ENCODE peak calls at places on chromosomes 4 and X, in seven cellular contexts. C is GM12878, U is astrocyte, A is neuronal stem cell, Z is aorta, Q is mesenchymal stem cell, S is tibial artery. J is an unnamed sample.
A peak's percentile ranks its signal among the peaks of the same experiment; 100 is the strongest.

GRCh38 chr4:153452661-153453378 is 13.3 kb upstream of the TMEM131L start:
- DNase-seq in C (no peak), U (no peak), A (no peak), Z (no peak), Q (peak; percentile 10), S (no peak), J (no peak)

GRCh38 chr4:65381648-65382047 is 288.6 kb downstream of the EPHA5 start:
- DNase-seq in C (no peak), U (no peak), A (no peak), Z (no peak), Q (no peak), S (no peak), J (no peak)

GRCh38 chrX:39149761-39150160 is 348.5 kb downstream of the MID1IP1 start:
- DNase-seq in C (no peak), U (no peak), A (peak; percentile 31), Z (peak; percentile 90), Q (peak; percentile 23), S (peak; percentile 82), J (peak; percentile 69)

GRCh38 chr4:139603576-139604387 is 47.8 kb upstream of the SETD7 start:
- DNase-seq in C (peak; percentile 8), U (peak; percentile 45), A (peak; percentile 66), Z (no peak), Q (peak; percentile 82), S (no peak), J (no peak)

GRCh38 chr4:76758290-76758882 is 139.6 kb downstream of the SOWAHB start:
- DNase-seq in C (no peak), U (peak; percentile 58), A (peak; percentile 49), Z (no peak), Q (peak; percentile 80), S (no peak), J (peak; percentile 50)

GRCh38 chr4:113740857-113741379 is 20.6 kb downstream of the CAMK2D start:
- DNase-seq in C (no peak), U (no peak), A (no peak), Z (no peak), Q (no peak), S (no peak), J (no peak)

GRCh38 chr4:85496146-85496849 is 21.3 kb downstream of the ARHGAP24 start:
- DNase-seq in C (no peak), U (peak; percentile 47), A (no peak), Z (no peak), Q (peak; percentile 54), S (no peak), J (no peak)

GRCh38 chrX:55011294-55011693 is 11.1 kb downstream of the APEX2 start:
- DNase-seq in C (no peak), U (no peak), A (no peak), Z (no peak), Q (peak; percentile 1), S (no peak), J (no peak)

GRCh38 chrX:150525061-150525919 is 43.1 kb upstream of the MTM1 start:
- DNase-seq in C (no peak), U (no peak), A (no peak), Z (peak; percentile 84), Q (no peak), S (peak; percentile 91), J (peak; percentile 82)

GRCh38 chr4:173124209-173124865 is 44.3 kb upstream of the GALNT7 start:
- DNase-seq in C (no peak), U (no peak), A (no peak), Z (no peak), Q (no peak), S (no peak), J (no peak)

GRCh38 chr4:46894841-46895240 is 14.2 kb downstream of the COX7B2 start:
- DNase-seq in C (no peak), U (no peak), A (no peak), Z (no peak), Q (peak; percentile 3), S (no peak), J (no peak)

GRCh38 chr4:88630756-88631155 is 38.5 kb downstream of the HERC3 start:
- DNase-seq in C (no peak), U (peak; percentile 71), A (no peak), Z (no peak), Q (peak; percentile 64), S (no peak), J (no peak)

GRCh38 chrX:53309837-53310236 is 28.5 kb upstream of the IQSEC2 start:
- DNase-seq in C (no peak), U (no peak), A (no peak), Z (no peak), Q (no peak), S (no peak), J (no peak)

GRCh38 chr4:111323916-111324315 is 701.0 kb upstream of the PITX2 start:
- DNase-seq in C (no peak), U (peak; percentile 54), A (no peak), Z (no peak), Q (peak; percentile 16), S (no peak), J (no peak)

GRCh38 chrX:110418857-110419249 is 60.2 kb downstream of the RTL9 start:
- DNase-seq in C (no peak), U (peak; percentile 69), A (no peak), Z (no peak), Q (peak; percentile 80), S (no peak), J (no peak)

DNA sequence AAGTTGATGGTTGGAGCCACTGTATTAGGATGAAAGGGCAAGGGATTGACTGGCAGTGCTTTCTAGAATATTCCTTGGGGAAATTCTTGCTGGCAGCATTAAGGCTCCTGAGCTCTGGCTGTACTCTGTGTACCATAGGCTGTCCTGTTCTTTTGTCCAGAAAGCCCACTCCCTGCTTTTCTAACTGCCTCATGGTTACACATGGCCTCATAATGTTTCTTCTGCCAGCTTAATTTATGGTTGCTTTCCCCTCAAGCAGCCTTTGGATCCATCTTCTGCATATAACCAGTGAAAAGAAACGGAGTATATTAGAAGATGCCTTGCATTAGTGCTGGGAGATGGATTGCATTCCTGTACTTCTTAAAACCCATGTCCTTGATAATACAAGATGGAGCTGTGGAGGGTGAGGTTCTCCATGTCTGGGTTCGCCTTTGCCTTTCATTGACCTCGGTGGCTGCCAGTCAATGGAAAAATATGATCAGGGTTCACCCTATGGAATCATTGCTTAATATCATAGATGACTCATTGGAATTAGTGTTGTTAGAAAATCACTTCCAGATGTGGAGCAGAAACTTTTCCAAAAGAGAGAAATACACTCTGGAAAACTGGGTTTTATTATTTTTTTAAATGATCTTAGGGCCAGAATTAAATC is 24.7 kb downstream of the DOCK11 start:
- DNase-seq in C (no peak), U (peak; percentile 67), A (no peak), Z (no peak), Q (peak; percentile 63), S (no peak), J (no peak)
- H3K27ac ChIP-seq in C (no peak overlapping the region), U (peak overlapping the region; percentile 55), A (no peak overlapping the region), Z (no peak overlapping the region), Q (no peak overlapping the region), S (peak overlapping the region; percentile 76), J (no peak overlapping the region)

GRCh38 chr4:102825261-102826071 is 1.9 kb downstream of the UBE2D3 start:
- DNase-seq in C (no peak), U (peak; percentile 70), A (peak; percentile 8), Z (no peak), Q (peak; percentile 80), S (no peak), J (no peak)

GRCh38 chr4:102824398-102824797 is 3.0 kb downstream of the UBE2D3 start:
- DNase-seq in C (no peak), U (no peak), A (no peak), Z (no peak), Q (peak; percentile 42), S (no peak), J (no peak)

GRCh38 chr4:102826105-102826889 is 1.1 kb downstream of the UBE2D3 start:
- DNase-seq in C (no peak), U (no peak), A (no peak), Z (no peak), Q (no peak), S (no peak), J (no peak)

GRCh38 chr4:102823464-102823863 is 3.9 kb downstream of the UBE2D3 start:
- DNase-seq in C (no peak), U (no peak), A (no peak), Z (no peak), Q (no peak), S (no peak), J (no peak)

GRCh38 chr4:102823897-102824296 is 3.5 kb downstream of the UBE2D3 start:
- DNase-seq in C (no peak), U (no peak), A (no peak), Z (no peak), Q (no peak), S (no peak), J (no peak)
- H3K4me3 ChIP-seq in C (peak overlapping the region; percentile 89), U (peak overlapping the region; percentile 99), A (no peak overlapping the region), Z (no peak overlapping the region), Q (no peak overlapping the region), S (peak overlapping the region; percentile 75), J (peak overlapping the region; percentile 76)

GRCh38 chr4:10184051-10184450 is 67.5 kb upstream of the WDR1 start:
- DNase-seq in C (no peak), U (no peak), A (no peak), Z (no peak), Q (no peak), S (no peak), J (no peak)

GRCh38 chr4:10181745-10182445 is 65.3 kb upstream of the WDR1 start:
- DNase-seq in C (no peak), U (no peak), A (no peak), Z (no peak), Q (no peak), S (no peak), J (no peak)

GRCh38 chr4:10184501-10184938 is 67.9 kb upstream of the WDR1 start:
- DNase-seq in C (no peak), U (no peak), A (no peak), Z (no peak), Q (no peak), S (no peak), J (no peak)

GRCh38 chr4:10182446-10183424 is 66.1 kb upstream of the WDR1 start:
- DNase-seq in C (no peak), U (no peak), A (no peak), Z (no peak), Q (no peak), S (no peak), J (no peak)

DNA sequence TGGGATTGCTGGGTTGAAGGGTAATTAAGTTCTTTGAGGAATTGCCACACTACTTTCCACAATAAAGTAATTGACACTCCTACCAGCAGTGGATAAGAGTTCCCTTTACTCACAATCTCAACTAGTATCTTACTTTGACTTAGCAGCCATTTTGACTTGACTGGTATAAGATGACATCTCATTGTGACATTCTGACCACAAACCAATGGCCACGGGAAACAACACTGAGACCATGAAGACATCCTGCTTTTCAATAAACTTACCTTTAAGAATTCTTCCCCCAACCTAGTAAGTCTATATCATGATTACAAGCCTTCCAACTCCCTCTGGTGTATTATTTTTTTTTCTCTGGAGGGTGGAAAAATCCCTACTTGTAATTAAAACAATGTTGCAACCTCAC is 66.9 kb upstream of the WDR1 start:
- DNase-seq in C (no peak), U (no peak), A (no peak), Z (no peak), Q (no peak), S (no peak), J (no peak)
- H3K27ac ChIP-seq in C (no peak overlapping the region), U (no peak overlapping the region), A (no peak overlapping the region), Z (no peak overlapping the region), Q (no peak overlapping the region), S (no peak overlapping the region), J (no peak overlapping the region)

DNA sequence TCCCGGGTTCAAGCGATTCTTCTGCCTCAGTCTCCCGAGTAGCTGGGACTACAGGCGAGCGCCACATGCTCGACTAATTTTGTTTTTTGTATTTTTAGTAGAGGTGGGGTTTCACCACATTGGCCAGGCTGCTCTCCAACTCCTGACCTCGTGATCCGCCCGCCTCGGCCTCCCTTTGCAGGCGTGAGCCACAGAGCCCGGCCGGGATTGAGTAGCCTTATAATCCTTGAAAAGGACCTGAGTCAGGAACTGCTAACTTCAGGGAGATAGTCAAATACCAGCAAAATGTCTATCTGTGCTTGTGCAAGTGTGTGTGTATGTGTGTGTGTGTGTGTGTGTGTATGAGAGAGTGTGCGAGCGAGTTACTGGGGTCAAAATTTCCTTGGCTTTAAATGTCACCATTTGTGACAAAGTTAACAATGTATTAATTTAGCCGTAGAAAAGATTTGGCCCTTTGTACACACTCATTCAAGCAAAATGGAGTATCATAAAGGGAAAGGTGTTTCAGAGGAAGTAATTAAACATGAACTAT is 1.8 kb upstream of the KDM6A start:
- DNase-seq in C (no peak), U (no peak), A (no peak), Z (no peak), Q (peak; percentile 30), S (no peak), J (peak; percentile 29)
- H3K4me3 ChIP-seq in C (peak overlapping the region; percentile 80), U (peak overlapping the region; percentile 86), A (no peak overlapping the region), Z (no peak overlapping the region), Q (no peak overlapping the region), S (peak overlapping the region; percentile 85), J (peak overlapping the region; percentile 81)

J was measured in right lobe of liver.